ENCODE peak calls at places on chromosomes 5 and 9, in eight cellular contexts. N is OCI-M1; K is Jurkat, Clone E6-1; O is nucleus accumbens; X is HS-27A; E is brain microvascular endothelial cell; J is AG09309; T is activated naive CD8-positive, alpha-beta T cell treated with anti-CD3 and anti-CD28 coated beads, Interleukin-2, amount 50 U/mL, for 24 hours. F is an unnamed sample.

GRCh38 chr9:123742009-123742767 is 187.7 kb downstream of the DENND1A start:
- DNase-seq in N (no peak), K (no peak), O (peak), X (no peak), E (no peak), J (no peak), T (no peak), F (no peak)

GRCh38 chr9:71853084-71853483 is 57.9 kb downstream of the ABHD17B start:
- DNase-seq in N (no peak), K (no peak), O (no peak), X (no peak), E (no peak), J (no peak), T (no peak), F (no peak)

GRCh38 chr9:95044731-95045508 is 272.6 kb downstream of the FANCC start:
- DNase-seq in N (no peak), K (no peak), O (no peak), X (no peak), E (no peak), J (no peak), T (no peak), F (no peak)

GRCh38 chr5:136006767-136007251 is 22.0 kb upstream of the TGFBI start:
- DNase-seq in N (no peak), K (no peak), O (no peak), X (no peak), E (peak), J (peak), T (no peak), F (peak)

GRCh38 chr9:135020481-135021392 is 66.7 kb upstream of the OLFM1 start:
- DNase-seq in N (no peak), K (no peak), O (no peak), X (no peak), E (no peak), J (no peak), T (no peak), F (no peak)

GRCh38 chr5:111805071-111805470 is 48.1 kb upstream of the NREP start:
- DNase-seq in N (no peak), K (no peak), O (no peak), X (no peak), E (no peak), J (no peak), T (no peak), F (no peak)

GRCh38 chr5:95543017-95543705 is 11.6 kb downstream of the SKIC3 start:
- DNase-seq in N (peak), K (no peak), O (no peak), X (no peak), E (no peak), J (no peak), T (no peak), F (no peak)

GRCh38 chr5:173663810-173664526 is 47.5 kb upstream of the BOD1 start:
- DNase-seq in N (peak), K (peak), O (no peak), X (no peak), E (peak), J (no peak), T (no peak), F (no peak)

GRCh38 chr5:16776611-16777251 is 159.4 kb downstream of the MYO10 start:
- DNase-seq in N (peak), K (peak), O (peak), X (no peak), E (no peak), J (no peak), T (no peak), F (no peak)

GRCh38 chr9:16615451-16615850 is 255.0 kb downstream of the BNC2 start:
- DNase-seq in N (no peak), K (no peak), O (no peak), X (no peak), E (no peak), J (no peak), T (no peak), F (no peak)

GRCh38 chr5:15254607-15255006 is 245.4 kb upstream of the FBXL7 start:
- DNase-seq in N (no peak), K (no peak), O (no peak), X (no peak), E (peak), J (peak), T (no peak), F (no peak)

GRCh38 chr5:78671609-78672008 is 23.0 kb upstream of the LHFPL2 start:
- DNase-seq in N (peak), K (peak), O (no peak), X (no peak), E (no peak), J (peak), T (no peak), F (no peak)

GRCh38 chr9:100064872-100065581 is 33.8 kb downstream of the ERP44 start:
- DNase-seq in N (no peak), K (no peak), O (no peak), X (no peak), E (peak), J (peak), T (no peak), F (no peak)

GRCh38 chr5:142472306-142472951 is 147.6 kb upstream of the SPRY4 start:
- DNase-seq in N (no peak), K (peak), O (no peak), X (peak), E (peak), J (peak), T (peak), F (no peak)

GRCh38 chr9:92187989-92188714 is 72.9 kb upstream of the SPTLC1 start:
- DNase-seq in N (no peak), K (no peak), O (no peak), X (no peak), E (no peak), J (no peak), T (no peak), F (no peak)

F was measured in osteocyte.